ENCODE peak calls at places on chromosomes 2 and 18, in nine cellular contexts. O is GM10248, T is neural crest cell, J is T follicular helper cell, G is non-pigmented ciliary epithelial cell, Z is GM13976, F is HT-29, Y is right cardiac atrium, Q is heart right ventricle. A is an unnamed sample.

GRCh38 chr2:199713746-199714145 is 137.2 kb downstream of the FTCDNL1 start:
- DNase-seq in O (no peak), T (no peak), J (no peak), G (no peak), Z (no peak), F (no peak), Y (no peak), Q (no peak), A (no peak)

GRCh38 chr2:240140920-240141319 is 462 bp upstream of the OTOS start:
- DNase-seq in O (no peak), T (no peak), J (no peak), G (no peak), Z (no peak), F (no peak), Y (no peak), Q (no peak), A (no peak)

GRCh38 chr18:76491801-76492668 is 3.0 kb downstream of the ZNF516 start:
- DNase-seq in O (no peak), T (peak), J (no peak), G (no peak), Z (peak), F (peak), Y (peak), Q (no peak), A (no peak)

GRCh38 chr2:239467956-239468490 is 67.2 kb upstream of the HDAC4 start:
- DNase-seq in O (no peak), T (no peak), J (no peak), G (no peak), Z (no peak), F (no peak), Y (no peak), Q (no peak), A (no peak)

GRCh38 chr2:134201559-134201958 is 52.3 kb upstream of the MGAT5 start:
- DNase-seq in O (no peak), T (no peak), J (no peak), G (no peak), Z (no peak), F (no peak), Y (no peak), Q (no peak), A (peak)

GRCh38 chr2:31239842-31240198 is 5.9 kb downstream of the EHD3 start:
- DNase-seq in O (no peak), T (no peak), J (no peak), G (peak), Z (no peak), F (no peak), Y (peak), Q (peak), A (peak)

GRCh38 chr2:115297056-115297455 is 854.6 kb downstream of the DPP10 start:
- DNase-seq in O (no peak), T (no peak), J (no peak), G (no peak), Z (no peak), F (no peak), Y (no peak), Q (no peak), A (no peak)

GRCh38 chr2:98281607-98282006 is 64.6 kb upstream of the CNGA3 start:
- DNase-seq in O (peak), T (no peak), J (no peak), G (no peak), Z (no peak), F (no peak), Y (no peak), Q (no peak), A (no peak)

GRCh38 chr2:100603945-100604633 is 41.3 kb downstream of the PDCL3 start:
- DNase-seq in O (no peak), T (no peak), J (no peak), G (no peak), Z (no peak), F (no peak), Y (no peak), Q (peak), A (no peak)

GRCh38 chr2:215540646-215541045 is 104.8 kb upstream of the FN1 start:
- DNase-seq in O (no peak), T (no peak), J (no peak), G (peak), Z (no peak), F (no peak), Y (no peak), Q (peak), A (no peak)

GRCh38 chr2:162063281-162063680 is 10.7 kb downstream of the DPP4 start:
- DNase-seq in O (no peak), T (no peak), J (no peak), G (no peak), Z (no peak), F (no peak), Y (no peak), Q (no peak), A (no peak)

GRCh38 chr18:12811191-12811950 is 72.7 kb downstream of the PTPN2 start:
- DNase-seq in O (no peak), T (no peak), J (no peak), G (no peak), Z (no peak), F (no peak), Y (no peak), Q (no peak), A (no peak)

GRCh38 chr2:235553291-235553690 is 59.4 kb downstream of the AGAP1 start:
- DNase-seq in O (no peak), T (no peak), J (no peak), G (no peak), Z (no peak), F (no peak), Y (no peak), Q (no peak), A (no peak)

GRCh38 chr2:219020604-219021365 is 20.5 kb downstream of the CFAP65 start:
- DNase-seq in O (no peak), T (no peak), J (no peak), G (no peak), Z (no peak), F (no peak), Y (no peak), Q (no peak), A (no peak)

GRCh38 chr2:221153226-221153625 is 418.9 kb downstream of the EPHA4 start:
- DNase-seq in O (no peak), T (no peak), J (no peak), G (no peak), Z (no peak), F (no peak), Y (no peak), Q (no peak), A (no peak)

GRCh38 chr2:186032337-186032736 is 293.7 kb downstream of the FSIP2 start:
- DNase-seq in O (no peak), T (no peak), J (no peak), G (no peak), Z (no peak), F (no peak), Y (no peak), Q (no peak), A (no peak)

GRCh38 chr18:75548353-75548752 is 120.8 kb upstream of the SMIM21 start:
- DNase-seq in O (no peak), T (peak), J (no peak), G (no peak), Z (no peak), F (no peak), Y (no peak), Q (no peak), A (no peak)

GRCh38 chr2:237731663-237732062 is 66.9 kb upstream of the RBM44 start:
- DNase-seq in O (no peak), T (no peak), J (no peak), G (peak), Z (no peak), F (peak), Y (no peak), Q (no peak), A (no peak)

GRCh38 chr2:215751200-215751910 is 262.0 kb downstream of the MREG start:
- DNase-seq in O (no peak), T (no peak), J (no peak), G (peak), Z (no peak), F (no peak), Y (no peak), Q (no peak), A (no peak)

GRCh38 chr2:198698230-198698629 is 759.5 kb downstream of the SATB2 start:
- DNase-seq in O (no peak), T (no peak), J (no peak), G (no peak), Z (no peak), F (no peak), Y (no peak), Q (no peak), A (no peak)

GRCh38 chr2:101790856-101791255 is 93.3 kb downstream of the MAP4K4 start:
- DNase-seq in O (no peak), T (no peak), J (no peak), G (no peak), Z (no peak), F (no peak), Y (no peak), Q (peak), A (no peak)

GRCh38 chr2:23124214-23124735 is 260.7 kb upstream of the KLHL29 start:
- DNase-seq in O (no peak), T (no peak), J (no peak), G (no peak), Z (no peak), F (no peak), Y (no peak), Q (no peak), A (no peak)

GRCh38 chr2:39632871-39633270 is 32.8 kb upstream of the TMEM178A start:
- DNase-seq in O (no peak), T (no peak), J (no peak), G (peak), Z (no peak), F (no peak), Y (no peak), Q (no peak), A (no peak)

GRCh38 chr2:177600917-177601316 is 208.3 kb downstream of the AGPS start:
- DNase-seq in O (no peak), T (no peak), J (no peak), G (no peak), Z (no peak), F (no peak), Y (no peak), Q (no peak), A (no peak)

GRCh38 chr18:30487962-30488361 is 554.6 kb downstream of the DSC3 start:
- DNase-seq in O (no peak), T (no peak), J (no peak), G (peak), Z (no peak), F (no peak), Y (no peak), Q (no peak), A (no peak)

GRCh38 chr2:31586230-31586629 is 5.5 kb upstream of the SRD5A2 start:
- DNase-seq in O (no peak), T (no peak), J (no peak), G (no peak), Z (no peak), F (no peak), Y (no peak), Q (no peak), A (no peak)

GRCh38 chr2:84443477-84443876 is 15.6 kb downstream of the SUCLG1 start:
- DNase-seq in O (no peak), T (no peak), J (no peak), G (no peak), Z (no peak), F (no peak), Y (no peak), Q (no peak), A (no peak)

GRCh38 chr2:44233450-44234128 is 41.7 kb upstream of the SLC3A1 start:
- DNase-seq in O (no peak), T (no peak), J (no peak), G (no peak), Z (no peak), F (peak), Y (no peak), Q (no peak), A (no peak)

GRCh38 chr2:155871940-155872339 is 460.6 kb downstream of the NR4A2 start:
- DNase-seq in O (no peak), T (no peak), J (no peak), G (no peak), Z (no peak), F (no peak), Y (no peak), Q (no peak), A (no peak)

GRCh38 chr2:36441816-36442215 is 86.2 kb downstream of the CRIM1 start:
- DNase-seq in O (no peak), T (no peak), J (no peak), G (no peak), Z (no peak), F (no peak), Y (no peak), Q (no peak), A (no peak)

GRCh38 chr2:134108124-134108523 is 145.7 kb upstream of the MGAT5 start:
- DNase-seq in O (no peak), T (no peak), J (no peak), G (no peak), Z (no peak), F (no peak), Y (no peak), Q (no peak), A (no peak)

GRCh38 chr2:120596990-120597594 is 138.6 kb upstream of the GLI2 start:
- DNase-seq in O (no peak), T (no peak), J (no peak), G (peak), Z (no peak), F (no peak), Y (peak), Q (peak), A (peak)

GRCh38 chr2:239312741-239313246 is 88.0 kb downstream of the HDAC4 start:
- DNase-seq in O (no peak), T (no peak), J (no peak), G (no peak), Z (no peak), F (no peak), Y (no peak), Q (peak), A (peak)

GRCh38 chr2:76197842-76198448 is 487.2 kb upstream of the GCFC2 start:
- DNase-seq in O (peak), T (peak), J (no peak), G (peak), Z (peak), F (peak), Y (peak), Q (peak), A (peak)

GRCh38 chr2:48601349-48601748 is 16.3 kb upstream of the GTF2A1L start:
- DNase-seq in O (no peak), T (no peak), J (no peak), G (no peak), Z (no peak), F (peak), Y (no peak), Q (peak), A (no peak)

GRCh38 chr18:8844721-8845148 is 139.4 kb downstream of the MTCL1 start:
- DNase-seq in O (no peak), T (no peak), J (no peak), G (no peak), Z (no peak), F (no peak), Y (no peak), Q (no peak), A (no peak)

GRCh38 chr2:134736167-134736885 is 17.5 kb upstream of the TMEM163 start:
- DNase-seq in O (no peak), T (no peak), J (no peak), G (peak), Z (no peak), F (no peak), Y (no peak), Q (no peak), A (no peak)

A was measured in left ventricle myocardium inferior.